ENCODE peak calls at places on chromosomes 4 and X, in nine cellular contexts. A is RPMI8226; O is stimulated activated CD4-positive, alpha-beta T cell treated with anti-CD3 and anti-CD28 coated beads, TNF-alpha, amount 100 ng/mL, for 4 hours; Y is kidney glomerular epithelial cell; D is A673; Z is fibroblast of the aortic adventitia; K is Jurkat, Clone E6-1; J is activated T-helper 1 cell treated with anti-CD3 and anti-CD28 coated beads, Interleukin-2, amount 50 U/mL, for 16 hours; C is T-helper 1 cell. I is an unnamed sample.

GRCh38 chrX:7088968-7089615 is 58.4 kb upstream of the STS start:
- DNase-seq in C (no peak), D (no peak), Z (no peak), Y (no peak), O (peak; percentile 32), J (no peak), A (peak; percentile 45), K (peak; percentile 73), I (no peak)

GRCh38 chrX:25600776-25601175 is 537.4 kb upstream of the MAGEB18 start:
- DNase-seq in C (no peak), Y (no peak), O (no peak), Z (peak; percentile 81), K (no peak), D (no peak), J (no peak), A (no peak), I (peak; percentile 44)

GRCh38 chrX:152861116-152861515 is 30.3 kb downstream of the NSDHL start:
- DNase-seq in J (no peak), A (no peak), O (no peak), Y (no peak), D (no peak), Z (no peak), K (no peak), C (no peak), I (no peak)

GRCh38 chr4:52566136-52567031 is 92.7 kb downstream of the USP46 start:
- DNase-seq in C (no peak), K (no peak), Z (peak; percentile 19), Y (no peak), D (no peak), J (no peak), A (no peak), O (no peak), I (peak; percentile 73)

GRCh38 chr4:182576609-182577289 is 333.5 kb downstream of the TENM3 start:
- DNase-seq in D (no peak), Y (no peak), A (no peak), Z (no peak), K (no peak), O (no peak), J (no peak), C (no peak), I (no peak)

GRCh38 chrX:150887906-150888465 is 10.5 kb downstream of the CD99L2 start:
- DNase-seq in Y (no peak), Z (peak; percentile 19), J (no peak), D (no peak), C (no peak), K (no peak), A (no peak), O (no peak), I (peak; percentile 52)

GRCh38 chrX:71619193-71619592 is 882 bp upstream of the CXCR3 start:
- DNase-seq in A (no peak), Y (no peak), C (peak; percentile 47), D (no peak), O (peak; percentile 43), J (no peak), Z (no peak), K (no peak), I (no peak)

GRCh38 chr4:7777871-7778523 is 161.7 kb downstream of the AFAP1 start:
- DNase-seq in D (no peak), Z (no peak), Y (no peak), J (no peak), A (no peak), C (no peak), O (no peak), K (no peak), I (no peak)

GRCh38 chrX:47232803-47233332 is at the start of gene USP11:
- DNase-seq in Z (peak; percentile 50), D (peak; percentile 75), Y (peak; percentile 6), C (peak; percentile 13), J (peak; percentile 11), O (no peak), A (peak; percentile 51), K (peak; percentile 67), I (peak; percentile 34)

GRCh38 chr4:180560896-180561295 is 1682.3 kb upstream of the TENM3 start:
- DNase-seq in D (peak; percentile 91), K (no peak), O (no peak), J (no peak), Z (no peak), A (no peak), C (no peak), Y (no peak), I (peak; percentile 20)

GRCh38 chr4:40403079-40403478 is 67.9 kb downstream of the CHRNA9 start:
- DNase-seq in J (no peak), D (no peak), Y (no peak), A (no peak), C (no peak), O (no peak), K (no peak), Z (no peak), I (no peak)

GRCh38 chr4:99379571-99379970 is 27.0 kb upstream of the ADH1C start:
- DNase-seq in Y (no peak), A (no peak), Z (peak; percentile 65), K (no peak), O (no peak), C (no peak), J (no peak), D (peak; percentile 1), I (peak; percentile 66)

GRCh38 chr4:16027114-16027513 is 56.7 kb downstream of the PROM1 start:
- DNase-seq in A (no peak), Y (no peak), J (no peak), D (no peak), C (no peak), Z (peak; percentile 18), O (no peak), K (no peak), I (peak; percentile 61)

GRCh38 chr4:5956285-5957021 is 61.8 kb downstream of the C4orf50 start:
- DNase-seq in K (no peak), O (no peak), C (no peak), J (no peak), Z (no peak), D (peak; percentile 67), A (peak; percentile 15), Y (no peak), I (no peak)

GRCh38 chr4:24973471-24974251 is 57.1 kb downstream of the LGI2 start:
- DNase-seq in A (no peak), Z (peak; percentile 78), D (no peak), C (no peak), K (no peak), J (no peak), Y (peak; percentile 66), O (no peak), I (no peak)

GRCh38 chrX:69158166-69159040 is 6.8 kb downstream of the PJA1 start:
- DNase-seq in C (no peak), Z (peak; percentile 82), J (no peak), A (peak; percentile 47), K (peak; percentile 27), O (no peak), D (peak; percentile 71), Y (peak; percentile 31), I (peak; percentile 80)

GRCh38 chr4:7650606-7651400 is 216.1 kb upstream of the PSAPL1 start:
- DNase-seq in O (no peak), A (peak; percentile 12), C (no peak), D (no peak), Z (no peak), K (no peak), Y (no peak), J (no peak), I (peak; percentile 74)

GRCh38 chr4:74258949-74259348 is 49.3 kb upstream of the EPGN start:
- DNase-seq in O (no peak), J (no peak), Z (peak; percentile 71), Y (no peak), C (no peak), A (no peak), K (no peak), D (no peak), I (no peak)

GRCh38 chrX:130083656-130084382 is 26.5 kb downstream of the ELF4 start:
- DNase-seq in C (no peak), O (no peak), D (no peak), J (no peak), Y (no peak), K (no peak), A (no peak), Z (no peak), I (no peak)

GRCh38 chr4:108360857-108361820 is 192.4 kb upstream of the LEF1 start:
- DNase-seq in C (no peak), K (no peak), Z (peak; percentile 10), D (peak; percentile 14), Y (peak; percentile 86), O (no peak), A (no peak), J (no peak), I (peak; percentile 48)

GRCh38 chr4:4461850-4462249 is 74.9 kb downstream of the NSG1 start:
- DNase-seq in K (peak; percentile 41), Z (no peak), O (no peak), D (no peak), A (no peak), C (peak; percentile 54), J (peak; percentile 38), Y (no peak), I (no peak)

GRCh38 chrX:11908371-11908770 is 150.3 kb downstream of the MSL3 start:
- DNase-seq in C (no peak), K (peak; percentile 17), O (no peak), D (peak; percentile 49), Y (peak; percentile 18), A (peak; percentile 30), J (no peak), Z (peak; percentile 26), I (peak; percentile 45)

GRCh38 chr4:111991797-111992196 is 153.5 kb upstream of the FAM241A start:
- DNase-seq in A (no peak), Y (peak; percentile 26), Z (peak; percentile 59), C (no peak), K (no peak), O (no peak), D (peak; percentile 17), J (no peak), I (peak; percentile 92)

GRCh38 chr4:16082424-16083216 is 1.2 kb downstream of the PROM1 start:
- DNase-seq in D (peak; percentile 81), C (no peak), A (no peak), O (no peak), J (no peak), Y (no peak), K (no peak), Z (no peak), I (no peak)

GRCh38 chrX:129996120-129996519 is 13.7 kb downstream of the BCORL1 start:
- DNase-seq in O (no peak), K (no peak), D (peak; percentile 32), Z (peak; percentile 84), A (no peak), Y (no peak), C (no peak), J (no peak), I (peak; percentile 80)

GRCh38 chrX:70292788-70293187 is 2.9 kb downstream of the KIF4A start:
- DNase-seq in J (no peak), C (no peak), D (no peak), A (no peak), Z (peak; percentile 32), O (no peak), Y (no peak), K (no peak), I (no peak)

GRCh38 chrX:108299101-108299591 is 139.1 kb downstream of the COL4A6 start:
- DNase-seq in J (no peak), C (no peak), Y (peak; percentile 51), O (no peak), Z (peak; percentile 33), K (peak; percentile 9), D (no peak), A (no peak), I (peak; percentile 20)

GRCh38 chrX:153164733-153165132 is 14.4 kb upstream of the MAGEA1 start:
- DNase-seq in K (no peak), Z (no peak), J (no peak), D (no peak), Y (no peak), A (no peak), O (no peak), C (no peak), I (no peak)

GRCh38 chr4:59571805-59572430 is 1628.2 kb upstream of the ADGRL3 start:
- DNase-seq in A (no peak), J (no peak), O (no peak), C (no peak), Z (no peak), K (no peak), D (no peak), Y (no peak), I (no peak)

GRCh38 chr4:170089743-170090666 is at the start of gene AADAT:
- DNase-seq in C (no peak), Y (peak; percentile 54), K (peak; percentile 30), J (no peak), O (no peak), Z (peak; percentile 72), D (peak; percentile 70), A (no peak), I (peak; percentile 78)

GRCh38 chr4:119656986-119657635 is 28.5 kb upstream of the PDE5A start:
- DNase-seq in Y (no peak), A (no peak), K (no peak), Z (peak; percentile 90), O (no peak), J (no peak), C (no peak), D (no peak), I (peak; percentile 36)